ENCODE peak calls at places on chromosome 6, in ten cellular contexts. W is NCI-H1105; L is T1000; S is OCI-LY7; B is heart right ventricle; O is non-pigmented ciliary epithelial cell; Y is stimulated activated CD4-positive, alpha-beta T cell treated with anti-CD3 and anti-CD28 coated beads, Interleukin-1b, Interleukin-23, amount 100 ng/mL, for 1 hour; J is lower leg skin; Q is uterus; H is stimulated activated CD8-positive, alpha-beta memory T cell treated with anti-CD3 and anti-CD28 coated beads, Interleukin-4, amount 100 ng/mL, for 24 hours. M is an unnamed sample.
A peak's percentile ranks its signal among the peaks of the same experiment; 100 is the strongest.

GRCh38 chr6:107656381-107656780 is 166.5 kb downstream of the SOBP start:
- DNase-seq in W (no peak), L (no peak), S (peak; percentile 57), B (no peak), O (no peak), Y (no peak), J (no peak), Q (no peak), H (no peak), M (no peak)

GRCh38 chr6:9647599-9647998 is 767.3 kb downstream of the TFAP2A start:
- DNase-seq in W (no peak), L (no peak), S (no peak), B (no peak), O (no peak), Y (no peak), J (no peak), Q (no peak), H (no peak), M (no peak)

GRCh38 chr6:88680654-88681053 is 282.8 kb downstream of the RNGTT start:
- DNase-seq in W (no peak), L (no peak), S (no peak), B (no peak), O (no peak), Y (no peak), J (no peak), Q (no peak), H (no peak), M (no peak)

GRCh38 chr6:135325624-135326424 is 144.7 kb downstream of the MYB start:
- DNase-seq in W (no peak), L (no peak), S (no peak), B (no peak), O (no peak), Y (no peak), J (no peak), Q (no peak), H (no peak), M (no peak)

GRCh38 chr6:159169557-159170332 is 545 bp downstream of the FNDC1 start:
- DNase-seq in W (peak; percentile 68), L (no peak), S (no peak), B (peak; percentile 23), O (no peak), Y (no peak), J (no peak), Q (peak; percentile 23), H (no peak), M (peak; percentile 39)

GRCh38 chr6:14335071-14335470 is 217.5 kb downstream of the CD83 start:
- DNase-seq in W (no peak), L (no peak), S (no peak), B (no peak), O (no peak), Y (no peak), J (no peak), Q (no peak), H (no peak), M (no peak)

GRCh38 chr6:52415917-52416628 is 4.1 kb upstream of the EFHC1 start:
- DNase-seq in W (no peak), L (no peak), S (no peak), B (no peak), O (no peak), Y (no peak), J (no peak), Q (no peak), H (no peak), M (no peak)

GRCh38 chr6:143279385-143279784 is 171.1 kb downstream of the ADAT2 start:
- DNase-seq in W (no peak), L (no peak), S (peak; percentile 3), B (no peak), O (no peak), Y (no peak), J (no peak), Q (no peak), H (no peak), M (no peak)

GRCh38 chr6:98839788-98840361 is 5.5 kb downstream of the POU3F2 start:
- DNase-seq in W (peak; percentile 15), L (no peak), S (no peak), B (no peak), O (no peak), Y (no peak), J (no peak), Q (no peak), H (no peak), M (peak; percentile 20)

GRCh38 chr6:151440498-151440897 is 11.4 kb downstream of the RMND1 start:
- DNase-seq in W (no peak), L (no peak), S (no peak), B (no peak), O (no peak), Y (no peak), J (no peak), Q (no peak), H (no peak), M (no peak)

GRCh38 chr6:46156701-46157100 is 14.1 kb downstream of the ENPP5 start:
- DNase-seq in W (no peak), L (no peak), S (no peak), B (no peak), O (no peak), Y (no peak), J (no peak), Q (no peak), H (no peak), M (no peak)

GRCh38 chr6:46269447-46270229 is 98.9 kb upstream of the ENPP5 start:
- DNase-seq in W (no peak), L (no peak), S (no peak), B (peak; percentile 58), O (no peak), Y (no peak), J (no peak), Q (peak; percentile 45), H (no peak), M (no peak)

GRCh38 chr6:86825436-86825835 is 111.9 kb upstream of the HTR1E start:
- DNase-seq in W (no peak), L (no peak), S (no peak), B (no peak), O (no peak), Y (no peak), J (no peak), Q (no peak), H (no peak), M (no peak)

GRCh38 chr6:29263001-29263400 is 38.5 kb upstream of the OR14J1 start:
- DNase-seq in W (no peak), L (no peak), S (no peak), B (no peak), O (no peak), Y (no peak), J (no peak), Q (no peak), H (no peak), M (no peak)

GRCh38 chr6:12750416-12750815 is 33.8 kb downstream of the PHACTR1 start:
- DNase-seq in W (no peak), L (no peak), S (no peak), B (no peak), O (no peak), Y (no peak), J (no peak), Q (no peak), H (no peak), M (no peak)

GRCh38 chr6:92777146-92777740 is 642.1 kb downstream of the EPHA7 start:
- DNase-seq in W (peak; percentile 41), L (no peak), S (peak; percentile 57), B (no peak), O (peak; percentile 10), Y (no peak), J (no peak), Q (no peak), H (no peak), M (peak; percentile 25)

GRCh38 chr6:38955876-38956275 is 92.7 kb upstream of the GLP1R start:
- DNase-seq in W (no peak), L (no peak), S (no peak), B (no peak), O (no peak), Y (no peak), J (no peak), Q (no peak), H (no peak), M (no peak)

GRCh38 chr6:52063584-52064400 is 23.6 kb downstream of the PKHD1 start:
- DNase-seq in W (peak; percentile 35), L (peak; percentile 21), S (peak; percentile 81), B (no peak), O (no peak), Y (peak; percentile 10), J (no peak), Q (no peak), H (peak; percentile 43), M (no peak)

GRCh38 chr6:144578385-144579350 is 293.5 kb downstream of the UTRN start:
- DNase-seq in W (no peak), L (no peak), S (no peak), B (no peak), O (no peak), Y (no peak), J (no peak), Q (no peak), H (no peak), M (no peak)

GRCh38 chr6:168619560-168620314 is 178.8 kb downstream of the SMOC2 start:
- DNase-seq in W (no peak), L (no peak), S (no peak), B (no peak), O (no peak), Y (no peak), J (no peak), Q (no peak), H (peak; percentile 6), M (no peak)

GRCh38 chr6:136508701-136509387 is 41.4 kb downstream of the MAP7 start:
- DNase-seq in W (no peak), L (no peak), S (no peak), B (no peak), O (no peak), Y (no peak), J (no peak), Q (no peak), H (no peak), M (no peak)

GRCh38 chr6:146767632-146768031 is 168.9 kb downstream of the ADGB start:
- DNase-seq in W (no peak), L (no peak), S (no peak), B (no peak), O (no peak), Y (no peak), J (no peak), Q (no peak), H (no peak), M (no peak)

GRCh38 chr6:57075092-57075491 is 14.9 kb upstream of the ZNF451 start:
- DNase-seq in W (no peak), L (no peak), S (no peak), B (no peak), O (no peak), Y (no peak), J (no peak), Q (no peak), H (no peak), M (no peak)

GRCh38 chr6:96391776-96392175 is 129.8 kb upstream of the UFL1 start:
- DNase-seq in W (peak; percentile 97), L (no peak), S (no peak), B (no peak), O (no peak), Y (no peak), J (no peak), Q (no peak), H (no peak), M (no peak)

GRCh38 chr6:35185302-35185681 is 28.5 kb upstream of the SCUBE3 start:
- DNase-seq in W (no peak), L (peak; percentile 24), S (no peak), B (peak; percentile 65), O (no peak), Y (no peak), J (no peak), Q (no peak), H (no peak), M (no peak)

GRCh38 chr6:7769702-7770101 is 43.8 kb downstream of the BMP6 start:
- DNase-seq in W (no peak), L (no peak), S (no peak), B (no peak), O (no peak), Y (no peak), J (peak; percentile 7), Q (no peak), H (no peak), M (peak; percentile 30)

GRCh38 chr6:107419747-107420146 is 39.6 kb downstream of the PDSS2 start:
- DNase-seq in W (no peak), L (no peak), S (no peak), B (no peak), O (no peak), Y (no peak), J (no peak), Q (no peak), H (no peak), M (no peak)

GRCh38 chr6:6942826-6943225 is 164.9 kb upstream of the RREB1 start:
- DNase-seq in W (peak; percentile 92), L (no peak), S (no peak), B (peak; percentile 62), O (peak; percentile 2), Y (no peak), J (peak; percentile 86), Q (no peak), H (no peak), M (no peak)

M was measured in SW 1271.